ENCODE peak calls at places on chromosome X, in eight cellular contexts. One of them, this sample, is unnamed.

GRCh38 chrX:33142331-33142730 is 69.0 kb downstream of the DMD start:
- DNase-seq in suprapubic skin: no peak
- DNase-seq in transverse colon: no peak
- DNase-seq in uterus: no peak
- DNase-seq in body of pancreas: no peak
- DNase-seq in heart left ventricle: no peak
- DNase-seq in HepG2: no peak
- DNase-seq in sigmoid colon: no peak
- DNase-seq in this sample: no peak

GRCh38 chrX:44036336-44036735 is 63.1 kb upstream of the NDP start:
- DNase-seq in suprapubic skin: no peak
- DNase-seq in transverse colon: no peak
- DNase-seq in uterus: no peak
- DNase-seq in body of pancreas: no peak
- DNase-seq in heart left ventricle: no peak
- DNase-seq in HepG2: no peak
- DNase-seq in sigmoid colon: no peak
- DNase-seq in this sample: no peak

GRCh38 chrX:9352683-9353430 is 112.0 kb upstream of the TBL1X start:
- DNase-seq in suprapubic skin: no peak
- DNase-seq in transverse colon: peak
- DNase-seq in uterus: no peak
- DNase-seq in body of pancreas: no peak
- DNase-seq in heart left ventricle: peak
- DNase-seq in HepG2: peak
- DNase-seq in sigmoid colon: no peak
- DNase-seq in this sample: peak

GRCh38 chrX:65932173-65933084 is 107.5 kb downstream of the VSIG4 start:
- DNase-seq in suprapubic skin: no peak
- DNase-seq in transverse colon: peak
- DNase-seq in uterus: no peak
- DNase-seq in body of pancreas: no peak
- DNase-seq in heart left ventricle: peak
- DNase-seq in HepG2: peak
- DNase-seq in sigmoid colon: no peak
- DNase-seq in this sample: no peak

GRCh38 chrX:140132937-140133336 is 167.6 kb upstream of the CXorf66 start:
- DNase-seq in suprapubic skin: no peak
- DNase-seq in transverse colon: no peak
- DNase-seq in uterus: no peak
- DNase-seq in body of pancreas: no peak
- DNase-seq in heart left ventricle: no peak
- DNase-seq in HepG2: no peak
- DNase-seq in sigmoid colon: no peak
- DNase-seq in this sample: no peak

GRCh38 chrX:27555514-27555913 is 34.6 kb upstream of the DCAF8L2 start:
- DNase-seq in suprapubic skin: no peak
- DNase-seq in transverse colon: no peak
- DNase-seq in uterus: no peak
- DNase-seq in body of pancreas: no peak
- DNase-seq in heart left ventricle: no peak
- DNase-seq in HepG2: peak
- DNase-seq in sigmoid colon: no peak
- DNase-seq in this sample: no peak

GRCh38 chrX:22095306-22095705 is 63.2 kb downstream of the PHEX start:
- DNase-seq in suprapubic skin: peak
- DNase-seq in transverse colon: peak
- DNase-seq in uterus: peak
- DNase-seq in body of pancreas: no peak
- DNase-seq in heart left ventricle: peak
- DNase-seq in HepG2: no peak
- DNase-seq in sigmoid colon: peak
- DNase-seq in this sample: peak

GRCh38 chrX:40083120-40083978 is 14.4 kb downstream of the BCOR start:
- DNase-seq in suprapubic skin: no peak
- DNase-seq in transverse colon: no peak
- DNase-seq in uterus: peak
- DNase-seq in body of pancreas: peak
- DNase-seq in heart left ventricle: no peak
- DNase-seq in HepG2: no peak
- DNase-seq in sigmoid colon: no peak
- DNase-seq in this sample: no peak

GRCh38 chrX:534804-535203 is 95.8 kb upstream of the SHOX start:
- DNase-seq in suprapubic skin: no peak
- DNase-seq in transverse colon: no peak
- DNase-seq in uterus: no peak
- DNase-seq in body of pancreas: no peak
- DNase-seq in heart left ventricle: no peak
- DNase-seq in HepG2: no peak
- DNase-seq in sigmoid colon: no peak
- DNase-seq in this sample: no peak

GRCh38 chrX:39777623-39778025 is 320.1 kb downstream of the BCOR start:
- DNase-seq in suprapubic skin: no peak
- DNase-seq in transverse colon: no peak
- DNase-seq in uterus: no peak
- DNase-seq in body of pancreas: no peak
- DNase-seq in heart left ventricle: no peak
- DNase-seq in HepG2: no peak
- DNase-seq in sigmoid colon: no peak
- DNase-seq in this sample: no peak

GRCh38 chrX:39874202-39874816 is 223.4 kb downstream of the BCOR start:
- DNase-seq in suprapubic skin: no peak
- DNase-seq in transverse colon: no peak
- DNase-seq in uterus: no peak
- DNase-seq in body of pancreas: no peak
- DNase-seq in heart left ventricle: no peak
- DNase-seq in HepG2: no peak
- DNase-seq in sigmoid colon: no peak
- DNase-seq in this sample: no peak

GRCh38 chrX:45322820-45323219 is 122.1 kb upstream of the DIPK2B start:
- DNase-seq in suprapubic skin: no peak
- DNase-seq in transverse colon: no peak
- DNase-seq in uterus: no peak
- DNase-seq in body of pancreas: no peak
- DNase-seq in heart left ventricle: no peak
- DNase-seq in HepG2: no peak
- DNase-seq in sigmoid colon: no peak
- DNase-seq in this sample: no peak

GRCh38 chrX:119573840-119574393 is 446 bp upstream of the UBE2A start:
- DNase-seq in suprapubic skin: peak
- DNase-seq in transverse colon: no peak
- DNase-seq in uterus: peak
- DNase-seq in body of pancreas: no peak
- DNase-seq in heart left ventricle: peak
- DNase-seq in HepG2: peak
- DNase-seq in sigmoid colon: peak
- DNase-seq in this sample: no peak

GRCh38 chrX:38332505-38332904 is 5.2 kb upstream of the RPGR start:
- DNase-seq in suprapubic skin: no peak
- DNase-seq in transverse colon: no peak
- DNase-seq in uterus: no peak
- DNase-seq in body of pancreas: no peak
- DNase-seq in heart left ventricle: no peak
- DNase-seq in HepG2: no peak
- DNase-seq in sigmoid colon: no peak
- DNase-seq in this sample: no peak

GRCh38 chrX:38326086-38326485 is 1.2 kb downstream of the RPGR start:
- DNase-seq in suprapubic skin: no peak
- DNase-seq in transverse colon: no peak
- DNase-seq in uterus: no peak
- DNase-seq in body of pancreas: no peak
- DNase-seq in heart left ventricle: no peak
- DNase-seq in HepG2: no peak
- DNase-seq in sigmoid colon: no peak
- DNase-seq in this sample: no peak

GRCh38 chrX:38327775-38328081 is 419 bp upstream of the RPGR start:
- DNase-seq in suprapubic skin: no peak
- DNase-seq in transverse colon: no peak
- DNase-seq in uterus: no peak
- DNase-seq in body of pancreas: no peak
- DNase-seq in heart left ventricle: no peak
- DNase-seq in HepG2: no peak
- DNase-seq in sigmoid colon: no peak
- DNase-seq in this sample: no peak

DNA sequence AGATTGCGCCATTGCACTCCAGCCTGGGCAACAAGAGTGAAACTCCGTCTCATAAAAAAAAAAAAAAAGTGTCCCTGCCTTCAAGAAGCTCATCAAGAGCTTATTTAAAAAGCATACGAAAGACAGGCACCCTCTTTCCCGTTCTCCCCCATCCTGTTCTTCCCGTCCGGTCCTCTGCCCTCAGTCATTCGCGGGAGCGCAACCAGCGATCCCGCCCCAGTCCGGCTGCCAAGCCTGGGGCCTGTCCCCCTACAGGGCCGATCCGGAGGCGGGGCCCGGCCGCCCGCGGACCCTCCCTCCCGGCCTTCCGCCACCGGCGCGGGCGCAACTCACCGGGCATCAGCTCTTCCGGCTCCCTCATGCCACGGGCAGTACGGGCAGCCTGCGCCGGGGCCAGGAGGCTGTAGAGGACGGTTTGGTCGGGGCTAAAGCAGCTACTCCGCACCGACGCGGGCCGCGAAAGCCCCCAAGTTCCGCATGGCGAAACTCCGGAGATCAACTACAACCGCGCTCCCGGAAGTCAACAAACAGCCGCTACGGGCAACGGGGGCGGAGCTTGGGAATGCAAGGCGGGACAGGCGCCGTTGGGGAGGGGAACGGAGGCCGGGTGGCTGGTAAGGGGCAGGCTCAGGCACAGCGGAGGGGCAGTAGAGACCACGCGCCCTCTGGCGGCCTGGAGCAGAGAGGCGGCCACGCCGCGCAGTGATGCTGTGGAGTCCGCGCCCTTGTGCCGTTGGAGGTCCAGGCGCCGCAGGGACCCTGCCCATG is at the start of gene RPGR:
- DNase-seq in suprapubic skin: peak
- DNase-seq in transverse colon: peak
- DNase-seq in uterus: peak
- DNase-seq in body of pancreas: peak
- DNase-seq in heart left ventricle: peak
- DNase-seq in HepG2: peak
- DNase-seq in sigmoid colon: peak
- DNase-seq in this sample: peak
- TF ChIP-seq POLR2A in suprapubic skin: peak
- TF ChIP-seq POLR2A in transverse colon: peak
- TF ChIP-seq POLR2A in uterus: peak
- TF ChIP-seq POLR2A in body of pancreas: peak
- TF ChIP-seq POLR2A in heart left ventricle: no peak
- TF ChIP-seq POLR2A in HepG2: peak
- TF ChIP-seq POLR2A in sigmoid colon: no peak
- TF ChIP-seq POLR2A in this sample: peak

GRCh38 chrX:135421537-135421931 is 210 bp upstream of the SMIM10L2A start:
- DNase-seq in suprapubic skin: peak
- DNase-seq in transverse colon: peak
- DNase-seq in uterus: peak
- DNase-seq in body of pancreas: peak
- DNase-seq in heart left ventricle: peak
- DNase-seq in HepG2: no peak
- DNase-seq in sigmoid colon: peak
- DNase-seq in this sample: peak
- TF ChIP-seq POLR2A in suprapubic skin: no peak
- TF ChIP-seq POLR2A in transverse colon: no peak
- TF ChIP-seq POLR2A in uterus: peak
- TF ChIP-seq POLR2A in body of pancreas: peak
- TF ChIP-seq POLR2A in heart left ventricle: no peak
- TF ChIP-seq POLR2A in HepG2: no peak
- TF ChIP-seq POLR2A in sigmoid colon: no peak
- TF ChIP-seq POLR2A in this sample: no peak

DNA sequence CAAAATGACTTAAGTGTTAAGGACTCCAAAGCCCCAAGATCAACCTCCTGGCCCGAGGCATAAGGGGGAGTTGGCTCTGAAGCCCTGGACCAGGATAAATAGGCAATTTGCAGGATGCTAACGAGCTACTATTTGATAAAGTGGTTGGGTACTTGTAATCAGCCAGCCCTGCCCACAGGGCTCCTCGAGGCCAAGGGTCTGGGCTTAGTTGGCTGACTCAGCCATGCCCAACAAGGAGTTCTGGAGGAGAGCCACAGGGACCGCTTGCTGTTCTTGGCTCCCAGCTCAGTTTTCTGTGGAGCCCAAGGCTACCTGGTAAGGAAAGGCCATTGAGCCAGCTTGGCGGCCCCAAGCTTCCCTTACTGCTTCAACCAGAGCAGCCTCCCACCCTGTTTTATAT is 7.8 kb downstream of the HMGB3 start:
- DNase-seq in suprapubic skin: no peak
- DNase-seq in transverse colon: no peak
- DNase-seq in uterus: no peak
- DNase-seq in body of pancreas: no peak
- DNase-seq in heart left ventricle: no peak
- DNase-seq in HepG2: no peak
- DNase-seq in sigmoid colon: no peak
- DNase-seq in this sample: no peak
- TF ChIP-seq POLR2A in suprapubic skin: no peak
- TF ChIP-seq POLR2A in transverse colon: no peak
- TF ChIP-seq POLR2A in uterus: no peak
- TF ChIP-seq POLR2A in body of pancreas: no peak
- TF ChIP-seq POLR2A in heart left ventricle: no peak
- TF ChIP-seq POLR2A in HepG2: no peak
- TF ChIP-seq POLR2A in sigmoid colon: no peak
- TF ChIP-seq POLR2A in this sample: no peak

DNA sequence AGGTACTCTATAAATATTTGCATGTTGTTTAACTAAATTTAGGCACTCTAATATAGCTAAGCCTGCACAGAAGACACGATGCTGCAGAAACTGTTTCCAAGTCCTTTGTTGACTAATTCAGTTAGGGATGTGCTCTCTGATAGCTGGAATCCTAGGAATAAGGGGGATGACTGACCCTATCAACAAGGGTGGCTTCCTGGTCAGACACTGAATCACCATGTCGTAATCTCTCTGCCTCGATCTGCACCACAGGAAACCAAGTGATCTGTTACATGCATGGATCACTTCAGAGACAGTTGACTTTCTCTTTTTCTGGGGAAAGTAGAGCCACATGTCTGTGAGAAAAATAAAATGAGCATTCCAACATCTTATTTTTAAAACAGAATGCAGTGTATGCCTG is 169.1 kb downstream of the GUCY2F start:
- DNase-seq in suprapubic skin: no peak
- DNase-seq in transverse colon: no peak
- DNase-seq in uterus: no peak
- DNase-seq in body of pancreas: no peak
- DNase-seq in heart left ventricle: no peak
- DNase-seq in HepG2: no peak
- DNase-seq in sigmoid colon: no peak
- DNase-seq in this sample: no peak
- TF ChIP-seq POLR2A in suprapubic skin: no peak
- TF ChIP-seq POLR2A in transverse colon: no peak
- TF ChIP-seq POLR2A in uterus: no peak
- TF ChIP-seq POLR2A in body of pancreas: no peak
- TF ChIP-seq POLR2A in heart left ventricle: no peak
- TF ChIP-seq POLR2A in HepG2: no peak
- TF ChIP-seq POLR2A in sigmoid colon: no peak
- TF ChIP-seq POLR2A in this sample: no peak

GRCh38 chrX:77894921-77895886 is at the start of gene MAGT1:
- DNase-seq in suprapubic skin: peak
- DNase-seq in transverse colon: peak
- DNase-seq in uterus: peak
- DNase-seq in body of pancreas: peak
- DNase-seq in heart left ventricle: peak
- DNase-seq in HepG2: peak
- DNase-seq in sigmoid colon: peak
- DNase-seq in this sample: peak
- TF ChIP-seq POLR2A in suprapubic skin: peak
- TF ChIP-seq POLR2A in transverse colon: peak
- TF ChIP-seq POLR2A in uterus: peak
- TF ChIP-seq POLR2A in body of pancreas: peak
- TF ChIP-seq POLR2A in heart left ventricle: peak
- TF ChIP-seq POLR2A in HepG2: peak
- TF ChIP-seq POLR2A in sigmoid colon: peak
- TF ChIP-seq POLR2A in this sample: peak